ENCODE peak calls at places on chromosomes 3 and 15, in six cellular contexts. G is GM23248, O is MM.1S, Q is GM23338, Y is neural progenitor cell, M is PC-9. B is an unnamed sample.
A peak's percentile ranks its signal among the peaks of the same experiment; 100 is the strongest.

GRCh38 chr3:156150434-156151066 is 30.2 kb downstream of the KCNAB1 start:
- DNase-seq in Q (peak; percentile 80), G (peak; percentile 82), M (peak; percentile 60), Y (peak; percentile 68), O (peak; percentile 79), B (peak; percentile 82)

GRCh38 chr3:73094127-73094526 is 32.7 kb downstream of the EBLN2 start:
- DNase-seq in Y (no peak), Q (peak; percentile 44), O (no peak), M (no peak), G (peak; percentile 45), B (no peak)

GRCh38 chr15:33154366-33155166 is 39.9 kb downstream of the FMN1 start:
- DNase-seq in G (peak; percentile 74), Y (no peak), O (no peak), M (peak; percentile 38), Q (no peak), B (no peak)

GRCh38 chr15:93065641-93066045 is 23.4 kb downstream of the RGMA start:
- DNase-seq in Y (no peak), O (no peak), Q (no peak), M (no peak), G (no peak), B (no peak)

GRCh38 chr3:192571197-192571791 is 156.0 kb downstream of the FGF12 start:
- DNase-seq in O (no peak), Y (no peak), Q (no peak), G (peak; percentile 82), M (no peak), B (peak; percentile 70)

GRCh38 chr3:18429021-18429745 is 4.0 kb upstream of the SATB1 start:
- DNase-seq in Q (no peak), O (no peak), G (no peak), Y (no peak), M (no peak), B (no peak)

GRCh38 chr3:175704366-175705041 is 845.4 kb downstream of the NAALADL2 start:
- DNase-seq in Q (no peak), Y (no peak), O (peak; percentile 90), G (no peak), M (no peak), B (no peak)

GRCh38 chr3:38133557-38134405 is 3.1 kb downstream of the ACAA1 start:
- DNase-seq in Q (no peak), G (no peak), M (peak; percentile 84), O (no peak), Y (no peak), B (peak; percentile 99)

GRCh38 chr3:117045143-117045542 is 335.6 kb downstream of the TUSC7 start:
- DNase-seq in O (no peak), Y (peak; percentile 66), M (no peak), Q (peak; percentile 80), G (peak; percentile 32), B (peak; percentile 10)

GRCh38 chr3:30496496-30496966 is 109.9 kb upstream of the TGFBR2 start:
- DNase-seq in O (no peak), Q (no peak), M (no peak), G (peak; percentile 91), Y (no peak), B (peak; percentile 17)

GRCh38 chr15:89615135-89615534 is 39.9 kb downstream of the TICRR start:
- DNase-seq in Q (no peak), G (no peak), O (no peak), M (no peak), Y (no peak), B (no peak)

GRCh38 chr3:111723293-111723963 is 128.3 kb upstream of the ZBED2 start:
- DNase-seq in G (peak; percentile 82), Q (no peak), O (no peak), M (peak; percentile 94), Y (no peak), B (peak; percentile 90)

GRCh38 chr3:83946045-83946444 is 1012.7 kb upstream of the CADM2 start:
- DNase-seq in O (no peak), M (no peak), Q (no peak), G (no peak), Y (no peak), B (peak; percentile 62)

GRCh38 chr3:149080699-149081091 is 5.6 kb downstream of the HLTF start:
- DNase-seq in G (peak; percentile 62), Q (no peak), M (no peak), O (no peak), Y (no peak), B (peak; percentile 40)

GRCh38 chr3:68876112-68876713 is 56.1 kb downstream of the TAFA4 start:
- DNase-seq in G (peak; percentile 74), M (no peak), Y (peak; percentile 67), O (peak; percentile 74), Q (peak; percentile 87), B (peak; percentile 66)

GRCh38 chr15:25422021-25422420 is 16.8 kb downstream of the UBE3A start:
- DNase-seq in Q (no peak), Y (no peak), G (peak; percentile 24), O (no peak), M (no peak), B (peak; percentile 41)

GRCh38 chr15:52179278-52180195 is 11.7 kb downstream of the GNB5 start:
- DNase-seq in O (peak; percentile 89), M (peak; percentile 54), G (peak; percentile 91), Q (peak; percentile 94), Y (peak; percentile 93), B (peak; percentile 78)

GRCh38 chr15:69881310-69881660 is 216.4 kb downstream of the TLE3 start:
- DNase-seq in M (peak; percentile 69), G (no peak), O (peak; percentile 40), Q (no peak), Y (no peak), B (peak; percentile 67)
- H3K4me2 ChIP-seq in M (no peak overlapping the region), G (no peak overlapping the region), O (peak overlapping the region; percentile 40), Q (no peak overlapping the region), Y (no peak overlapping the region), B (no peak overlapping the region)

DNA sequence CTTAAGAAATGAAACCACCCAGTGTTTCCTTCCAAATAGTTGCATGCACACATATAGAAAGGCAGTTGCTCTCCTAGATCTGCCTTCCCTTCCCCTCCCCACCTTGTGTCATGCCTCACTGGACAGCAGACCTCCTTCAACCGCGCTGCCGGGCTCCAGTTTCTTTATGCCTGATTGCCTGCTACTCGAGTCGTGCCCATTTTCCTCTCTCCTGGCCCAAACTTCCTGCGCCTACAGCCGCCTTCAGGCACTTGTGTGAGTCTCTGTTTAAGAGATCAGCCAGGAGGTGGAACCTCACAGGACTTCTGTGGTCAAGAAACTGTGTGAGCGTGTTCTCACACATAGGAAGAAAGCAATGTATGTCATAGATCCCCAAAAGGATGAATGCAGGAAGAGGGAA is 8.8 kb upstream of the FAM107A start:
- DNase-seq in O (no peak), Q (no peak), G (peak; percentile 40), Y (peak; percentile 52), M (no peak), B (no peak)
- TF ChIP-seq EZH2 in O (no peak), Q (no peak), G (peak; percentile 41), Y (peak; percentile 33), M (no peak), B (no peak)

GRCh38 chr15:43799945-43800285 is at the start of gene SERINC4:
- DNase-seq in M (no peak), Y (peak; percentile 66), Q (no peak), G (no peak), O (no peak), B (no peak)
- H3F3A ChIP-seq in M (peaks cover 32% of the 10 kb centered on the region), Y (peaks cover 74% of the 10 kb centered on the region), Q (peaks cover 41% of the 10 kb centered on the region), G (peaks cover 70% of the 10 kb centered on the region), O (peaks cover 11% of the 10 kb centered on the region), B (peaks cover 15% of the 10 kb centered on the region)

GRCh38 chr15:70801111-70801510 is 37.8 kb upstream of the UACA start:
- DNase-seq in G (no peak), Y (no peak), Q (no peak), M (no peak), O (no peak), B (no peak)

GRCh38 chr15:70797464-70797863 is 34.1 kb upstream of the UACA start:
- DNase-seq in Q (no peak), M (no peak), Y (no peak), O (no peak), G (no peak), B (no peak)

GRCh38 chr15:70802629-70803028 is 39.3 kb upstream of the UACA start:
- DNase-seq in Y (no peak), G (peak; percentile 59), Q (no peak), O (no peak), M (no peak), B (peak; percentile 80)

GRCh38 chr15:70796516-70797310 is 33.4 kb upstream of the UACA start:
- DNase-seq in Q (no peak), O (no peak), Y (no peak), M (no peak), G (no peak), B (no peak)

GRCh38 chr15:70799667-70800450 is 36.5 kb upstream of the UACA start:
- DNase-seq in M (peak; percentile 35), O (no peak), Q (no peak), G (peak; percentile 90), Y (no peak), B (peak; percentile 68)
- H3K4me2 ChIP-seq in M (no peak overlapping the region), O (no peak overlapping the region), Q (no peak overlapping the region), G (peak overlapping the region; percentile 10), Y (no peak overlapping the region), B (peak overlapping the region; percentile 13)

DNA sequence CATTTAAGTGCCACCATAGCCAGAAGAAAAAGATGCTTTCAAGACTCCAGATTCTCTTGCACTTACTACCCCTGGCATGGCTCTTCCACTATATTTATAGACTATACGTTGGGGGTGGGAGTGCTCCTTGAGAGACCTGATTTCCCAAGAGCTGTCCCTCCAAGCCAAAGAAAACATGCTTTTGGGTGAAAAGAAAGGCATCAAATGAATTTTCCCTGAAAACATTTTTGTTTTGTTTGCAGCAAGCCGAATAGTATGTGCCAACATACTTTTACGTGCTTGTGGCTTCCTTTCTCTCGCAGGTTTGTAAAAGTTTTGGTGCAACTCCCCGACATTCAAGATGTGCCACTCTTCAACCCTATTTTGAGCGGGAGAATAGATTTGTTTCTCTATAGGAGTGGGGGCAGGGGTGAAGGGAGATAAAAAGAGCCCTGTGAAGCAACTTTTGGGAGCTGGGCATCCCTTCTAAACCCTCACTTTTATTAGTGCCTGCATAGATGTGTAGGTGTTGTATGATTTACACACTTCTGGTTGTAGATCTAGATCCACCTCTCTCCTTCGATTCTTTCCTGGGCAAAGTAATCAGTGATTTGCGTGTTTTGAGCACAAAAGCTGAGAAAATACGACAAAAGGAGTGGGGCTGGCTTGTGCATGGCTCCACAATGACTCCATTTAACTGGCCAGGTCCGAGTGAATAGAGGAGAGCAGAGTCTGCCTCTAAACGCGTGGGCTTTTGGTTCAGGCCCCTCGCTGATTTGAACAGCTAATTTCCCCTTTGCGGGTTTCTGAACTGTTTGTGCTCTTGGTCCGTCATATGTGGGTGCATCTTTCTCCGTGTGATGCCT is 17.6 kb downstream of the SOX2 start:
- DNase-seq in G (no peak), Y (peak; percentile 72), O (no peak), M (peak; percentile 12), Q (no peak), B (no peak)
- TF ChIP-seq EZH2 in G (no peak), Y (no peak), O (no peak), M (no peak), Q (peak; percentile 10), B (no peak)

GRCh38 chr3:197178998-197179397 is 119.4 kb downstream of the DLG1 start:
- DNase-seq in Q (no peak), G (no peak), O (no peak), Y (no peak), M (no peak), B (no peak)

GRCh38 chr3:197171481-197172067 is 126.8 kb downstream of the DLG1 start:
- DNase-seq in O (no peak), G (peak; percentile 49), Q (no peak), M (no peak), Y (no peak), B (peak; percentile 32)

GRCh38 chr3:197173620-197174019 is 124.8 kb downstream of the DLG1 start:
- DNase-seq in Y (no peak), M (no peak), O (no peak), G (no peak), Q (no peak), B (no peak)

GRCh38 chr3:197175503-197175902 is 122.9 kb downstream of the DLG1 start:
- DNase-seq in Y (no peak), M (no peak), G (no peak), O (no peak), Q (no peak), B (no peak)

GRCh38 chr3:197174927-197175326 is 123.5 kb downstream of the DLG1 start:
- DNase-seq in Y (no peak), O (no peak), G (no peak), M (no peak), Q (peak; percentile 23), B (no peak)
- H3F3A ChIP-seq in Y (peaks cover 7% of the 10 kb centered on the region), O (no peaks in the 10 kb centered on the region), G (peaks cover 5% of the 10 kb centered on the region), M (peaks cover 37% of the 10 kb centered on the region), Q (no peaks in the 10 kb centered on the region), B (no peaks in the 10 kb centered on the region)

B was measured in PC-3.